ENCODE peak calls at places on chromosome 9, in four cellular contexts. One of them, this sample, is unnamed.
A peak's percentile ranks its signal among the peaks of the same experiment; 100 is the strongest.

GRCh38 chr9:127279717-127280285 is 15.2 kb downstream of the GARNL3 start:
- DNase-seq in WERI-Rb-1: peak; percentile 45
- DNase-seq in lower leg skin: no peak
- DNase-seq in upper lobe of right lung: no peak
- DNase-seq in this sample: no peak

GRCh38 chr9:113479150-113479761 is 15.7 kb downstream of the RGS3 start:
- DNase-seq in WERI-Rb-1: no peak
- DNase-seq in lower leg skin: peak; percentile 79
- DNase-seq in upper lobe of right lung: no peak
- DNase-seq in this sample: no peak

GRCh38 chr9:19816769-19817168 is 27.9 kb upstream of the SLC24A2 start:
- DNase-seq in lower leg skin: no peak
- DNase-seq in upper lobe of right lung: no peak
- DNase-seq in WERI-Rb-1: no peak
- DNase-seq in this sample: no peak

GRCh38 chr9:94157408-94157801 is 73.1 kb downstream of the PTPDC1 start:
- DNase-seq in WERI-Rb-1: no peak
- DNase-seq in upper lobe of right lung: no peak
- DNase-seq in lower leg skin: no peak
- DNase-seq in this sample: no peak

GRCh38 chr9:115373000-115373709 is 255.2 kb upstream of the TNC start:
- DNase-seq in lower leg skin: no peak
- DNase-seq in upper lobe of right lung: no peak
- DNase-seq in WERI-Rb-1: no peak
- DNase-seq in this sample: peak; percentile 74

GRCh38 chr9:81771606-81772005 is 82.3 kb upstream of the TLE1 start:
- DNase-seq in WERI-Rb-1: no peak
- DNase-seq in lower leg skin: no peak
- DNase-seq in upper lobe of right lung: no peak
- DNase-seq in this sample: no peak

GRCh38 chr9:78029601-78030552 is 1.7 kb downstream of the GNAQ start:
- DNase-seq in WERI-Rb-1: no peak
- DNase-seq in lower leg skin: no peak
- DNase-seq in upper lobe of right lung: no peak
- DNase-seq in this sample: no peak

GRCh38 chr9:121599186-121599871 is 52.1 kb upstream of the DAB2IP start:
- DNase-seq in WERI-Rb-1: peak; percentile 90
- DNase-seq in lower leg skin: peak; percentile 90
- DNase-seq in upper lobe of right lung: peak; percentile 96
- DNase-seq in this sample: no peak

GRCh38 chr9:22052376-22052945 is 43.4 kb upstream of the CDKN2B start:
- DNase-seq in upper lobe of right lung: no peak
- DNase-seq in WERI-Rb-1: no peak
- DNase-seq in lower leg skin: no peak
- DNase-seq in this sample: peak; percentile 72

GRCh38 chr9:116656535-116656934 is 30.6 kb upstream of the TRIM32 start:
- DNase-seq in upper lobe of right lung: no peak
- DNase-seq in WERI-Rb-1: no peak
- DNase-seq in lower leg skin: no peak
- DNase-seq in this sample: no peak

DNA sequence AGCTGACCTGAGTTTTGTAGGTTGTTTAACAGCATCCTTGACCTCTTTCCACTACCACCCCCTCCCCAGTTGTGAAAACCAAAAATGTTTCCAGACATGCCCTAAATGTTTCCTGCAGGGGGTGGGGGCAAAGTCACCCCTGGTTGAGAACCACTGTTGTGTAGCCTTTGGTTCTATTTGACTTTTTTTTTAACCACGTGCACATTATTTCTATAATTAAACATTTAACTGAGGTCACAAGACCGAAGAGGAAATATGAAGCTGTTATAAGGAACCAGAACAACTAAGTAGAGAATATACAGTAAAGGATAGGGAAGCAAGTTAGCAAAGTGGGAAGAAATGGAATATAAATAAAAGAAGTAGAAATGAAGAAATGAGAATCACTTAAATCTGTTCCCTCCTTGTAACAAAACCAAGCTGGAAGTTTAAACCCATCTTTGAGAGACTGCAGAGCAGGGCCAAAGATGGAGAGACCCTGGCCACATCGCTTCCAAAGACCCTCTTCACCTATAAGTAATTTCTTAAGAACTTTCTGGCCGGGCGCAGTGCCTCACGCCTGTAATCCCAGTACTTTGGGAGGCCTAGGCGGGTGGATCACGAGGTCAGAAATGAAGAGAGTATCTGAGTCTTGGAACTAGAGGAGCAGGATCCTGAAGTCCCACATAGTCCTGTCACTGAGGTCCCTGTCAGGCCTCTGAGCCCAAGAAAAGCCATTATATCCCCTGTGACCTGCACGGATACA is 14.4 kb downstream of the SIT1 start:
- DNase-seq in lower leg skin: peak; percentile 71
- DNase-seq in upper lobe of right lung: no peak
- DNase-seq in WERI-Rb-1: no peak
- DNase-seq in this sample: no peak
- H3K4me3 ChIP-seq in lower leg skin: no peak overlapping the region
- H3K4me3 ChIP-seq in upper lobe of right lung: no peak overlapping the region
- H3K4me3 ChIP-seq in WERI-Rb-1: no peak overlapping the region
- H3K4me3 ChIP-seq in this sample: no peak overlapping the region

GRCh38 chr9:105458404-105458803 is 10.6 kb downstream of the FSD1L start:
- DNase-seq in upper lobe of right lung: no peak
- DNase-seq in lower leg skin: no peak
- DNase-seq in WERI-Rb-1: no peak
- DNase-seq in this sample: no peak
- H3K4me3 ChIP-seq in upper lobe of right lung: no peak overlapping the region
- H3K4me3 ChIP-seq in lower leg skin: no peak overlapping the region
- H3K4me3 ChIP-seq in WERI-Rb-1: no peak overlapping the region
- H3K4me3 ChIP-seq in this sample: no peak overlapping the region

GRCh38 chr9:130666393-130667116 is 2.2 kb downstream of the PRDM12 start:
- DNase-seq in lower leg skin: no peak
- DNase-seq in WERI-Rb-1: no peak
- DNase-seq in upper lobe of right lung: no peak
- DNase-seq in this sample: no peak

GRCh38 chr9:130665029-130665430 is 636 bp downstream of the PRDM12 start:
- DNase-seq in lower leg skin: no peak
- DNase-seq in WERI-Rb-1: no peak
- DNase-seq in upper lobe of right lung: no peak
- DNase-seq in this sample: no peak

GRCh38 chr9:130664191-130665028 is at the start of gene PRDM12:
- DNase-seq in upper lobe of right lung: no peak
- DNase-seq in WERI-Rb-1: no peak
- DNase-seq in lower leg skin: no peak
- DNase-seq in this sample: no peak

GRCh38 chr9:130667117-130667430 is 2.7 kb downstream of the PRDM12 start:
- DNase-seq in lower leg skin: no peak
- DNase-seq in WERI-Rb-1: no peak
- DNase-seq in upper lobe of right lung: no peak
- DNase-seq in this sample: no peak

DNA sequence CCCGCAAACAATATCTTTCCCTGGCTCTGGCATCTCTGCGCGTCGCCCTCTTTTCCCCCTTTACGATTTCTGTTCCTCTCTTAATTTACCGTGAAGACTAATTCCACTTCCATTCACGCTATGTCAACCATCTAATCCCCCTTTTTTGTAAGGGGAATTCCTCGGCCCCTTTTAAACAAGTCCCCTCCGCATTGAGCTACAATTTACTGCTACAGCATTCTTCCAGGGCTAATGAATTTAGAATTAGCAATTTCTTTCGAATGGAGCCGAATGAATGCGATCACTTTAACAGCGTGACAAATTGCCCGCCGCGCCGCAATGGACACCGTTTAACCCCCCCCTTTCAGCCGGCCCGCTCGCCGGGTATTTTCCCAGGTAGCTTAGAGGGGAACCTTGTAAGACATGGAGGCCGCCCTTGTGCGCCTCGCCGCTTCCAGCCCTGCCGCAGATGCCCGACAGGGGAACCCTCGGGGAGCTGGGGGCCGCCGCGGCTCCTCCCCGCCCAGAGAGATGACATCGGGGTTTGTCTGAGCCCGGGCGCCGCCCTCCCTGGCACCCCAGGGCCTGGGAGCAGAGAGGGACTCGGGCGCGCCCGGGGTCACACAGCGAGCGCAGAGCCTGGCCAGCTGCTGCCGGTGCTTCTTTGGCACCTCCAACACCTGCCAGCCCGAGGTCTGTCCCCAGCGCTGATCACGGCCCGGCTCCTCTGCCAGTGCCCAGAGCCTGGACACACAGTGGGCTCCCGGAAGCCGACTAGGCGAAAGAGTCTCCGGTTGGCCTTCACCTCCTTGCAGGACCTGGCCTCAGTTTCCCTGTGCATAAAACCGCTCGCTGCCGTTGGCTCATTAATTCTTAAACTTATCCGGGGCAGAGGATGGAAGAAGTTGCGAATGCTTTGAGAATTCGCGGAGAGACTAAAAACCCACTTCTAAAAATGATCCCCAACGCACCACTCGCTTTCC is 1.3 kb downstream of the PRDM12 start:
- DNase-seq in upper lobe of right lung: no peak
- DNase-seq in WERI-Rb-1: peak; percentile 36
- DNase-seq in lower leg skin: no peak
- DNase-seq in this sample: no peak
- H3K4me3 ChIP-seq in upper lobe of right lung: no peak overlapping the region
- H3K4me3 ChIP-seq in WERI-Rb-1: no peak overlapping the region
- H3K4me3 ChIP-seq in lower leg skin: no peak overlapping the region
- H3K4me3 ChIP-seq in this sample: no peak overlapping the region

GRCh38 chr9:16726023-16726422 is 144.4 kb downstream of the BNC2 start:
- DNase-seq in upper lobe of right lung: no peak
- DNase-seq in WERI-Rb-1: no peak
- DNase-seq in lower leg skin: no peak
- DNase-seq in this sample: no peak
- H3K4me3 ChIP-seq in upper lobe of right lung: peak overlapping the region; percentile 61
- H3K4me3 ChIP-seq in WERI-Rb-1: no peak overlapping the region
- H3K4me3 ChIP-seq in lower leg skin: no peak overlapping the region
- H3K4me3 ChIP-seq in this sample: peak overlapping the region; percentile 15

GRCh38 chr9:34996905-34997279 is 7.3 kb downstream of the DNAJB5 start:
- DNase-seq in lower leg skin: no peak
- DNase-seq in upper lobe of right lung: no peak
- DNase-seq in WERI-Rb-1: no peak
- DNase-seq in this sample: no peak

GRCh38 chr9:34997375-34997774 is 7.8 kb downstream of the DNAJB5 start:
- DNase-seq in lower leg skin: no peak
- DNase-seq in WERI-Rb-1: no peak
- DNase-seq in upper lobe of right lung: no peak
- DNase-seq in this sample: no peak

GRCh38 chr9:34994429-34995287 is 5.1 kb downstream of the DNAJB5 start:
- DNase-seq in upper lobe of right lung: no peak
- DNase-seq in lower leg skin: peak; percentile 79
- DNase-seq in WERI-Rb-1: peak; percentile 86
- DNase-seq in this sample: no peak

GRCh38 chr9:34995288-34996060 is 5.9 kb downstream of the DNAJB5 start:
- DNase-seq in WERI-Rb-1: peak; percentile 42
- DNase-seq in lower leg skin: peak; percentile 53
- DNase-seq in upper lobe of right lung: no peak
- DNase-seq in this sample: no peak

GRCh38 chr9:34996181-34996904 is 6.8 kb downstream of the DNAJB5 start:
- DNase-seq in lower leg skin: peak; percentile 79
- DNase-seq in upper lobe of right lung: no peak
- DNase-seq in WERI-Rb-1: no peak
- DNase-seq in this sample: no peak
- H3K4me3 ChIP-seq in lower leg skin: no peak overlapping the region
- H3K4me3 ChIP-seq in upper lobe of right lung: no peak overlapping the region
- H3K4me3 ChIP-seq in WERI-Rb-1: no peak overlapping the region
- H3K4me3 ChIP-seq in this sample: no peak overlapping the region